ENCODE peak calls at places on chromosomes 6 and 20, in four cellular contexts. D is MM.1S, U is GM10248, I is AG09309. L is an unnamed sample.

GRCh38 chr20:19701449-19701848 is 56.6 kb upstream of the RIN2 start:
- DNase-seq in I (no peak), D (peak), U (no peak), L (no peak)

GRCh38 chr6:124812067-124812466 is 150.2 kb upstream of the RNF217 start:
- DNase-seq in I (no peak), U (no peak), D (no peak), L (no peak)

GRCh38 chr20:41137412-41138216 is at the start of gene PLCG1:
- DNase-seq in I (no peak), D (peak), U (peak), L (no peak)

GRCh38 chr20:62938105-62938888 is at the start of gene GID8:
- DNase-seq in I (no peak), D (peak), U (peak), L (no peak)

GRCh38 chr20:1381753-1382591 is 10.9 kb downstream of the FKBP1A start:
- DNase-seq in I (no peak), U (no peak), D (no peak), L (no peak)

GRCh38 chr6:13624871-13625288 is 9.7 kb downstream of the NOL7 start:
- DNase-seq in D (peak), U (peak), I (no peak), L (peak)

GRCh38 chr6:144804246-144804790 is 519.2 kb downstream of the UTRN start:
- DNase-seq in I (no peak), U (no peak), D (no peak), L (no peak)

GRCh38 chr6:4459032-4459431 is 317.2 kb upstream of the CDYL start:
- DNase-seq in D (no peak), U (no peak), I (peak), L (no peak)

GRCh38 chr6:43853066-43853650 is 83.1 kb downstream of the VEGFA start:
- DNase-seq in I (no peak), D (no peak), U (no peak), L (no peak)

GRCh38 chr6:139338845-139339244 is 35.6 kb downstream of the CITED2 start:
- DNase-seq in U (no peak), D (no peak), I (peak), L (no peak)

GRCh38 chr6:21870071-21870729 is 276.6 kb downstream of the SOX4 start:
- DNase-seq in U (no peak), D (no peak), I (no peak), L (no peak)

GRCh38 chr6:149990672-149991402 is 27.1 kb downstream of the ULBP1 start:
- DNase-seq in D (peak), U (peak), I (no peak), L (no peak)

GRCh38 chr6:106939208-106939607 is 35.3 kb downstream of the CD24 start:
- DNase-seq in D (no peak), U (no peak), I (no peak), L (no peak)

GRCh38 chr20:1242530-1242929 is 16.7 kb downstream of the RAD21L1 start:
- DNase-seq in D (no peak), U (no peak), I (peak), L (no peak)

GRCh38 chr6:169723991-169724553 is at the start of gene PHF10:
- DNase-seq in D (no peak), U (peak), I (no peak), L (no peak)
- TF ChIP-seq CTCF in D (no peak), U (no peak), I (no peak), L (no peak)

GRCh38 chr6:17602888-17603287 is 2.8 kb downstream of the FAM8A1 start:
- DNase-seq in I (no peak), U (no peak), D (no peak), L (no peak)

GRCh38 chr6:17599885-17600526 is at the start of gene FAM8A1:
- DNase-seq in U (peak), I (peak), D (peak), L (peak)

GRCh38 chr6:17601389-17601703 is 1.2 kb downstream of the FAM8A1 start:
- DNase-seq in I (no peak), D (no peak), U (no peak), L (no peak)

GRCh38 chr6:17596085-17596484 is 4.0 kb upstream of the FAM8A1 start:
- DNase-seq in U (no peak), I (no peak), D (no peak), L (no peak)

GRCh38 chr6:17600527-17601388 is 656 bp downstream of the FAM8A1 start:
- DNase-seq in U (peak), D (peak), I (no peak), L (no peak)
- TF ChIP-seq CTCF in U (no peak), D (no peak), I (no peak), L (no peak)

DNA sequence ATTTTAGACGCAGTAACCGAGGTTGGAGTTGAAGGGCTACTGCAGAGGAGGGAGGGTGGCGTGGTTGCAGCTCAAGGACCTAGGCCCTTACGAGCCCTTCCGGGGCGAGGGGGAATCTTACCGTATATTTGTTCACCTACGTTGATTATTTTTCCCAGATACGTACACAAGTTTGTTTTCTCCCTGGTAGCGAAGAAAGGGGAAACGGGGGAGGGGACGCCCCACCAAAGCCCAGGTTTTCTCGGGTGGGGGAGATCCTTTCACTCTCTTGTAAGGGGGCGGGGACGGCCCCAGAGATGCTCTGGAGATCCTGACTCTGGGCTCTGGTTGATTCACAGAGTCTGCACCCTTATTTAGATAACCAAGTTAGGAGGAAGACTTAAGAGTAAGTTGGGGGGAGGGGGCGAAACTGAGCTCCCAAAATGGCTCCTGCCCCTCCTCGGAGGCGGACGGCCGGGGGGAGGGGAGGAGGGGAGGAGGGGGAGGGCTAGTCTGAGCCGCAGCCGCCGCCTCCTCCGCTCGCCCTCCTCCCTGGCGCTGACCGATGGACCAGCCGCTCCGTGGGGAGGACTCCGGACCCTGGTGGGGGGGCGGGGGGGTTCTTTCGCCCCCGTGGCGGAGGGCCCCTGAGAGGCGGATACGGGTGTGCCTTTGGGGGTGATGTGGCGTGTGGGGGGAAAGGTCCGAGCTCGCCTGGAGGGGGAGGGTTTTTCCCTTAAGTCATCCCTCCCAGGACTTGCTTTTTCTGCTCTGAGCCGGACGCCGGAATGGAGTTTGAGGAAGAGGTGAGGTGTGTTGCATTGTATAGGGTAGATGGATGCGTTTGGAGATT is 2.2 kb downstream of the BRD2 start:
- DNase-seq in U (peak), I (peak), D (peak), L (peak)
- TF ChIP-seq CTCF in U (no peak), I (no peak), D (no peak), L (no peak)

GRCh38 chr6:165889636-165890403 is 226.8 kb upstream of the PDE10A start:
- DNase-seq in U (no peak), D (no peak), I (no peak), L (no peak)
- TF ChIP-seq CTCF in U (peak), D (peak), I (peak), L (peak)

DNA sequence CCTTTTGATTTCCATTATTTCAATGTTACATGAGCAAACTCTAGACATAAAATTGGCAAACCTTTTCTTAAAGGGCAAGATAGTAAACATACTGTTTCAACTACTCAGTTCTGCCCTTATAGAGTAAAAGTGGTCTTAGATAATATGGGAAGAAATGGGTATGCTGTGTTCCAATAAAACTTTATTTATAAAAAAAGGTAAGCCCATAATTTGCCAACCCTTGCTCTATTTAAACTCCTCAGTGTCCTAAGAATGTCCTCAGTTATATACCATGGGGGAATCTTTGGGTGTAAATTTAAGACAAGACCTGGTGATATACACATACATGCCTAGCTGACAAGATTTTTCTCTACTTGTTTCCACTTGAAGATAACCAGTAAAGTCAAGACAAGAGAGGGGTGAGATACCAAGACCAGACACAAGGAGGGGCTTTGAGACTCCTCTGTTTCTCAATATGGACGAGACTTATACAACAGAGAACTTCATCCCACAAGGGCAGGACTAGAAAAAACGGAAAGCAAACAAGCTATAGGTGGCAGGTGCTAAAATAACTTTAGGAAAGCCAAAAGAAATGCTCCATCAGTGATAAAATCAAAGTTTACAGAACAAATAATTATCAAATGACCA is 10.5 kb downstream of the SNX3 start:
- DNase-seq in D (peak), U (no peak), I (no peak), L (no peak)
- TF ChIP-seq CTCF in D (peak), U (no peak), I (peak), L (peak)

GRCh38 chr6:2783188-2783957 is 18.2 kb downstream of the WRNIP1 start:
- DNase-seq in U (no peak), D (no peak), I (no peak), L (no peak)
- TF ChIP-seq CTCF in U (no peak), D (no peak), I (no peak), L (no peak)

GRCh38 chr6:153231048-153231635 is 100.1 kb upstream of the RGS17 start:
- DNase-seq in U (peak), I (no peak), D (peak), L (peak)
- TF ChIP-seq CTCF in U (peak), I (peak), D (peak), L (peak)

GRCh38 chr20:10093087-10093591 is 58.4 kb downstream of the ANKEF1 start:
- DNase-seq in D (no peak), U (no peak), I (no peak), L (no peak)

GRCh38 chr20:10089871-10090587 is 55.2 kb downstream of the ANKEF1 start:
- DNase-seq in D (no peak), U (no peak), I (no peak), L (no peak)

GRCh38 chr20:10096790-10097189 is 62.0 kb downstream of the ANKEF1 start:
- DNase-seq in I (no peak), U (no peak), D (no peak), L (no peak)

GRCh38 chr20:10090588-10091166 is 55.9 kb downstream of the ANKEF1 start:
- DNase-seq in D (peak), I (peak), U (peak), L (no peak)

GRCh38 chr20:10094566-10095173 is 59.9 kb downstream of the ANKEF1 start:
- DNase-seq in I (no peak), D (no peak), U (no peak), L (no peak)
- TF ChIP-seq CTCF in I (peak), D (no peak), U (no peak), L (no peak)

GRCh38 chr6:123393333-123393732 is 243.4 kb downstream of the TRDN start:
- DNase-seq in I (no peak), U (no peak), D (peak), L (no peak)
- TF ChIP-seq CTCF in I (no peak), U (no peak), D (peak), L (no peak)

GRCh38 chr20:50152394-50153152 is 950 bp downstream of the PEDS1 start:
- DNase-seq in U (no peak), I (no peak), D (no peak), L (no peak)
- TF ChIP-seq CTCF in U (no peak), I (peak), D (no peak), L (no peak)